ENCODE peak calls at places on chromosomes 12 and 14, in seven cellular contexts. Q is OCI-LY7; A is activated CD8-positive, alpha-beta T cell treated with anti-CD3 and anti-CD28 coated beads, Interleukin-2, amount 10 ng/mL, durations not matched to agents 7 days and 5 days; D is activated T-helper 1 cell treated with Interleukin-2 at 50 U/mL for 16 hours; O is NCI-H1436 treated with DMSO at 0.1 percent for 48 hours; F is LoVo; X is mucosa of gallbladder. W is an unnamed sample.

GRCh38 chr14:23387916-23388882 is 11.4 kb downstream of the CMTM5 start:
- DNase-seq in Q (no peak), A (no peak), D (no peak), O (no peak), F (no peak), X (no peak), W (no peak)

GRCh38 chr12:89450922-89451321 is 73.7 kb downstream of the GALNT4 start:
- DNase-seq in Q (no peak), A (no peak), D (no peak), O (no peak), F (no peak), X (no peak), W (no peak)

GRCh38 chr14:92351750-92352149 is 28.8 kb downstream of the SLC24A4 start:
- DNase-seq in Q (no peak), A (no peak), D (no peak), O (no peak), F (no peak), X (no peak), W (no peak)

GRCh38 chr14:96098309-96098998 is 59.3 kb downstream of the C14orf132 start:
- DNase-seq in Q (peak; percentile 46), A (peak; percentile 24), D (no peak), O (peak; percentile 22), F (peak; percentile 27), X (peak; percentile 47), W (peak; percentile 70)

GRCh38 chr12:57089259-57090245 is 638 bp downstream of the NAB2 start:
- DNase-seq in Q (peak; percentile 35), A (peak; percentile 70), D (no peak), O (no peak), F (no peak), X (peak; percentile 78), W (peak; percentile 58)

GRCh38 chr12:69585189-69586062 is at the start of gene CCT2:
- DNase-seq in Q (peak; percentile 99), A (peak; percentile 98), D (peak; percentile 94), O (peak; percentile 85), F (peak; percentile 98), X (peak; percentile 98), W (peak; percentile 98)

GRCh38 chr14:92471919-92472318 is 41.7 kb upstream of the RIN3 start:
- DNase-seq in Q (no peak), A (no peak), D (no peak), O (no peak), F (peak; percentile 82), X (peak; percentile 77), W (no peak)

GRCh38 chr14:85248881-85249635 is 280.9 kb upstream of the FLRT2 start:
- DNase-seq in Q (no peak), A (no peak), D (no peak), O (no peak), F (no peak), X (no peak), W (no peak)

GRCh38 chr14:78848234-78848820 is 678.2 kb downstream of the NRXN3 start:
- DNase-seq in Q (peak; percentile 54), A (peak; percentile 29), D (no peak), O (no peak), F (peak; percentile 67), X (no peak), W (peak; percentile 78)

GRCh38 chr14:49687942-49688700 is at the start of gene POLE2:
- DNase-seq in Q (peak; percentile 85), A (peak; percentile 84), D (peak; percentile 59), O (no peak), F (peak; percentile 83), X (peak; percentile 58), W (peak; percentile 62)

GRCh38 chr12:21065845-21066244 is 65.1 kb upstream of the SLCO1B1 start:
- DNase-seq in Q (no peak), A (no peak), D (no peak), O (no peak), F (peak; percentile 20), X (no peak), W (no peak)

GRCh38 chr14:47675239-47675488 is 241 bp downstream of the MDGA2 start:
- DNase-seq in Q (no peak), A (no peak), D (no peak), O (no peak), F (no peak), X (no peak), W (no peak)

GRCh38 chr14:36361210-36361853 is 40.9 kb upstream of the MBIP start:
- DNase-seq in Q (no peak), A (no peak), D (no peak), O (no peak), F (peak; percentile 27), X (no peak), W (no peak)

GRCh38 chr14:69625299-69626131 is 14.1 kb downstream of the SUSD6 start:
- DNase-seq in Q (peak; percentile 72), A (peak; percentile 92), D (peak; percentile 52), O (no peak), F (no peak), X (peak; percentile 64), W (no peak)

W was measured in trophoblast cell.